ENCODE peak calls at places on chromosome 11, in five cellular contexts. One of them, this sample, is unnamed.

GRCh38 chr11:124114942-124115781 is at the start of gene VWA5A:
- DNase-seq in NCI-H187 treated with DMSO at 0.1 percent for 48 hours: no peak
- DNase-seq in activated naive CD8-positive, alpha-beta T cell treated with anti-CD3 and anti-CD28 coated beads, Interleukin-2, amount 50 U/mL, for 24 hours: peak
- DNase-seq in kidney: peak
- DNase-seq in stimulated activated naive B cell treated with anti-CD40 and anti-IgM and Interleukin-4, amounts not matched to agents 10 μg/mL and 1 μg/mL and 100 μg/mL, for 72 hours: peak
- DNase-seq in this sample: peak

GRCh38 chr11:35011389-35011788 is 95.0 kb downstream of the PDHX start:
- DNase-seq in NCI-H187 treated with DMSO at 0.1 percent for 48 hours: no peak
- DNase-seq in activated naive CD8-positive, alpha-beta T cell treated with anti-CD3 and anti-CD28 coated beads, Interleukin-2, amount 50 U/mL, for 24 hours: no peak
- DNase-seq in kidney: no peak
- DNase-seq in stimulated activated naive B cell treated with anti-CD40 and anti-IgM and Interleukin-4, amounts not matched to agents 10 μg/mL and 1 μg/mL and 100 μg/mL, for 72 hours: no peak
- DNase-seq in this sample: no peak

GRCh38 chr11:66248903-66249302 is 19.5 kb upstream of the RAB1B start:
- DNase-seq in NCI-H187 treated with DMSO at 0.1 percent for 48 hours: no peak
- DNase-seq in activated naive CD8-positive, alpha-beta T cell treated with anti-CD3 and anti-CD28 coated beads, Interleukin-2, amount 50 U/mL, for 24 hours: no peak
- DNase-seq in kidney: no peak
- DNase-seq in stimulated activated naive B cell treated with anti-CD40 and anti-IgM and Interleukin-4, amounts not matched to agents 10 μg/mL and 1 μg/mL and 100 μg/mL, for 72 hours: no peak
- DNase-seq in this sample: no peak

GRCh38 chr11:126112547-126112946 is 49.9 kb upstream of the CDON start:
- DNase-seq in NCI-H187 treated with DMSO at 0.1 percent for 48 hours: no peak
- DNase-seq in activated naive CD8-positive, alpha-beta T cell treated with anti-CD3 and anti-CD28 coated beads, Interleukin-2, amount 50 U/mL, for 24 hours: no peak
- DNase-seq in kidney: no peak
- DNase-seq in stimulated activated naive B cell treated with anti-CD40 and anti-IgM and Interleukin-4, amounts not matched to agents 10 μg/mL and 1 μg/mL and 100 μg/mL, for 72 hours: no peak
- DNase-seq in this sample: no peak

GRCh38 chr11:82194521-82194920 is 539.1 kb downstream of the FAM181B start:
- DNase-seq in NCI-H187 treated with DMSO at 0.1 percent for 48 hours: no peak
- DNase-seq in activated naive CD8-positive, alpha-beta T cell treated with anti-CD3 and anti-CD28 coated beads, Interleukin-2, amount 50 U/mL, for 24 hours: no peak
- DNase-seq in kidney: peak
- DNase-seq in stimulated activated naive B cell treated with anti-CD40 and anti-IgM and Interleukin-4, amounts not matched to agents 10 μg/mL and 1 μg/mL and 100 μg/mL, for 72 hours: no peak
- DNase-seq in this sample: no peak

GRCh38 chr11:86143429-86144030 is 74.6 kb upstream of the PICALM start:
- DNase-seq in NCI-H187 treated with DMSO at 0.1 percent for 48 hours: no peak
- DNase-seq in activated naive CD8-positive, alpha-beta T cell treated with anti-CD3 and anti-CD28 coated beads, Interleukin-2, amount 50 U/mL, for 24 hours: no peak
- DNase-seq in kidney: no peak
- DNase-seq in stimulated activated naive B cell treated with anti-CD40 and anti-IgM and Interleukin-4, amounts not matched to agents 10 μg/mL and 1 μg/mL and 100 μg/mL, for 72 hours: no peak
- DNase-seq in this sample: no peak

GRCh38 chr11:47981667-47982404 is 1.5 kb downstream of the PTPRJ start:
- DNase-seq in NCI-H187 treated with DMSO at 0.1 percent for 48 hours: no peak
- DNase-seq in activated naive CD8-positive, alpha-beta T cell treated with anti-CD3 and anti-CD28 coated beads, Interleukin-2, amount 50 U/mL, for 24 hours: peak
- DNase-seq in kidney: peak
- DNase-seq in stimulated activated naive B cell treated with anti-CD40 and anti-IgM and Interleukin-4, amounts not matched to agents 10 μg/mL and 1 μg/mL and 100 μg/mL, for 72 hours: no peak
- DNase-seq in this sample: no peak

GRCh38 chr11:133843454-133843987 is 1.8 kb downstream of the SPATA19 start:
- DNase-seq in NCI-H187 treated with DMSO at 0.1 percent for 48 hours: no peak
- DNase-seq in activated naive CD8-positive, alpha-beta T cell treated with anti-CD3 and anti-CD28 coated beads, Interleukin-2, amount 50 U/mL, for 24 hours: no peak
- DNase-seq in kidney: peak
- DNase-seq in stimulated activated naive B cell treated with anti-CD40 and anti-IgM and Interleukin-4, amounts not matched to agents 10 μg/mL and 1 μg/mL and 100 μg/mL, for 72 hours: no peak
- DNase-seq in this sample: no peak

GRCh38 chr11:74611369-74611861 is 19.0 kb downstream of the POLD3 start:
- DNase-seq in NCI-H187 treated with DMSO at 0.1 percent for 48 hours: no peak
- DNase-seq in activated naive CD8-positive, alpha-beta T cell treated with anti-CD3 and anti-CD28 coated beads, Interleukin-2, amount 50 U/mL, for 24 hours: no peak
- DNase-seq in kidney: no peak
- DNase-seq in stimulated activated naive B cell treated with anti-CD40 and anti-IgM and Interleukin-4, amounts not matched to agents 10 μg/mL and 1 μg/mL and 100 μg/mL, for 72 hours: no peak
- DNase-seq in this sample: no peak

GRCh38 chr11:79043726-79044125 is 397.1 kb downstream of the TENM4 start:
- DNase-seq in NCI-H187 treated with DMSO at 0.1 percent for 48 hours: no peak
- DNase-seq in activated naive CD8-positive, alpha-beta T cell treated with anti-CD3 and anti-CD28 coated beads, Interleukin-2, amount 50 U/mL, for 24 hours: no peak
- DNase-seq in kidney: no peak
- DNase-seq in stimulated activated naive B cell treated with anti-CD40 and anti-IgM and Interleukin-4, amounts not matched to agents 10 μg/mL and 1 μg/mL and 100 μg/mL, for 72 hours: no peak
- DNase-seq in this sample: no peak